ENCODE peak calls at places on chromosomes 4 and X, in nine cellular contexts. F is HFFc6; X is HS-5; S is OCI-M1; Y is stimulated activated CD4-positive, alpha-beta T cell treated with anti-CD3 and anti-CD28 coated beads, Interleukin-1b, Interleukin-23, amount 100 ng/mL, for 24 hours; L is retina; P is uterus; M is ascending aorta; Z is aorta. V is an unnamed sample.

GRCh38 chrX:103276581-103277002 is at the start of gene TCEAL5:
- DNase-seq in F (no peak), X (no peak), S (no peak), Y (no peak), L (peak), P (peak), M (no peak), Z (no peak), V (no peak)

GRCh38 chrX:97389761-97390192 is 506.1 kb downstream of the RPA4 start:
- DNase-seq in F (peak), X (peak), S (peak), Y (no peak), L (no peak), P (no peak), M (no peak), Z (no peak), V (no peak)

GRCh38 chr4:126969360-126969759 is 663.4 kb upstream of the INTU start:
- DNase-seq in F (no peak), X (no peak), S (no peak), Y (no peak), L (no peak), P (no peak), M (no peak), Z (no peak), V (no peak)

GRCh38 chrX:57232658-57233360 is 53.7 kb upstream of the FAAH2 start:
- DNase-seq in F (no peak), X (no peak), S (no peak), Y (no peak), L (no peak), P (no peak), M (no peak), Z (no peak), V (no peak)

GRCh38 chr4:5636766-5637670 is 71.3 kb downstream of the EVC2 start:
- DNase-seq in F (no peak), X (no peak), S (no peak), Y (no peak), L (no peak), P (no peak), M (no peak), Z (no peak), V (no peak)

GRCh38 chrX:38649674-38650647 is 88.6 kb downstream of the TSPAN7 start:
- DNase-seq in F (no peak), X (no peak), S (peak), Y (no peak), L (no peak), P (no peak), M (no peak), Z (no peak), V (no peak)

GRCh38 chr4:7806080-7806630 is 133.5 kb downstream of the AFAP1 start:
- DNase-seq in F (no peak), X (no peak), S (no peak), Y (no peak), L (no peak), P (peak), M (peak), Z (peak), V (no peak)

GRCh38 chr4:75644095-75644494 is 13.8 kb upstream of the CDKL2 start:
- DNase-seq in F (no peak), X (no peak), S (no peak), Y (no peak), L (no peak), P (no peak), M (no peak), Z (no peak), V (no peak)